ENCODE peak calls at places on chromosomes 4 and X, in nine cellular contexts. E is Kasumi-1; P is nucleus accumbens; X is kidney tubule cell; Y is fibroblast of the conjunctiva; Z is NCI-H774; Q is GM03348; L is NCI-H2081; R is CD8-positive, alpha-beta T cell. W is an unnamed sample.

GRCh38 chr4:120005091-120005490 is 61.6 kb downstream of the MAD2L1 start:
- DNase-seq in E (no peak), P (no peak), X (no peak), Y (no peak), Z (no peak), Q (no peak), L (no peak), R (no peak), W (no peak)

GRCh38 chrX:97685753-97686152 is 802.0 kb downstream of the RPA4 start:
- DNase-seq in E (peak), P (no peak), X (peak), Y (no peak), Z (no peak), Q (peak), L (peak), R (no peak), W (no peak)

GRCh38 chrX:78658851-78659744 is at the start of gene RTL3:
- DNase-seq in E (peak), P (no peak), X (peak), Y (peak), Z (no peak), Q (peak), L (no peak), R (peak), W (no peak)

GRCh38 chr4:168790898-168791297 is 219.2 kb downstream of the CBR4 start:
- DNase-seq in E (no peak), P (no peak), X (no peak), Y (no peak), Z (no peak), Q (no peak), L (no peak), R (no peak), W (no peak)

GRCh38 chrX:30530591-30530990 is 47.0 kb downstream of the TASL start:
- DNase-seq in E (no peak), P (no peak), X (peak), Y (no peak), Z (no peak), Q (peak), L (no peak), R (no peak), W (no peak)

GRCh38 chr4:141571793-141572192 is 64.6 kb upstream of the IL15 start:
- DNase-seq in E (no peak), P (no peak), X (no peak), Y (no peak), Z (no peak), Q (no peak), L (no peak), R (no peak), W (no peak)

GRCh38 chr4:2253160-2254084 is 8.5 kb downstream of the MXD4 start:
- DNase-seq in E (no peak), P (no peak), X (no peak), Y (no peak), Z (no peak), Q (no peak), L (no peak), R (peak), W (peak)

GRCh38 chr4:178340468-178340867 is 898.2 kb upstream of the AGA start:
- DNase-seq in E (no peak), P (no peak), X (no peak), Y (no peak), Z (no peak), Q (no peak), L (no peak), R (no peak), W (no peak)

GRCh38 chr4:35364321-35364870 is 879.9 kb downstream of the ARAP2 start:
- DNase-seq in E (no peak), P (no peak), X (no peak), Y (no peak), Z (no peak), Q (no peak), L (no peak), R (no peak), W (no peak)

GRCh38 chr4:55214172-55214571 is 88.8 kb upstream of the KDR start:
- DNase-seq in E (peak), P (no peak), X (peak), Y (no peak), Z (no peak), Q (no peak), L (peak), R (no peak), W (no peak)

GRCh38 chr4:183362916-183363542 is 40.8 kb upstream of the CLDN24 start:
- DNase-seq in E (no peak), P (no peak), X (peak), Y (no peak), Z (no peak), Q (peak), L (no peak), R (no peak), W (no peak)

GRCh38 chr4:184281231-184282139 is 63.8 kb upstream of the ENPP6 start:
- DNase-seq in E (no peak), P (no peak), X (no peak), Y (no peak), Z (no peak), Q (no peak), L (no peak), R (no peak), W (no peak)

GRCh38 chrX:16479206-16479869 is 170.6 kb upstream of the S100G start:
- DNase-seq in E (no peak), P (no peak), X (peak), Y (no peak), Z (no peak), Q (no peak), L (no peak), R (no peak), W (no peak)

GRCh38 chr4:7699040-7699439 is 240.6 kb downstream of the AFAP1 start:
- DNase-seq in E (no peak), P (no peak), X (no peak), Y (no peak), Z (no peak), Q (peak), L (no peak), R (no peak), W (no peak)

GRCh38 chr4:147994491-147995385 is 262.9 kb downstream of the ARHGAP10 start:
- DNase-seq in E (no peak), P (no peak), X (no peak), Y (no peak), Z (no peak), Q (no peak), L (no peak), R (no peak), W (no peak)

GRCh38 chr4:168840988-168841681 is 168.9 kb downstream of the CBR4 start:
- DNase-seq in E (no peak), P (no peak), X (no peak), Y (no peak), Z (no peak), Q (no peak), L (peak), R (no peak), W (no peak)

GRCh38 chrX:85139422-85139821 is 104.2 kb downstream of the SATL1 start:
- DNase-seq in E (no peak), P (no peak), X (no peak), Y (no peak), Z (no peak), Q (no peak), L (no peak), R (no peak), W (no peak)

GRCh38 chr4:186724048-186724860 is 598 bp upstream of the FAT1 start:
- DNase-seq in E (no peak), P (peak), X (peak), Y (no peak), Z (no peak), Q (peak), L (no peak), R (no peak), W (peak)